ENCODE peak calls at places on chromosomes 13 and 19, in six cellular contexts. One of them, this sample, is unnamed.

GRCh38 chr19:12806242-12807131 is at the start of gene RNASEH2A:
- DNase-seq in MV-4-11: peak; percentile 90
- DNase-seq in AG09309: peak; percentile 49
- DNase-seq in globus pallidus: peak; percentile 85
- DNase-seq in effector memory CD4-positive, alpha-beta T cell: peak; percentile 76
- DNase-seq in NCI-H446 treated with DMSO at 0.1 percent for 48 hours: peak; percentile 89
- DNase-seq in this sample: peak; percentile 90

GRCh38 chr13:44212633-44213387 is 160.8 kb upstream of the SERP2 start:
- DNase-seq in MV-4-11: no peak
- DNase-seq in AG09309: peak; percentile 63
- DNase-seq in globus pallidus: no peak
- DNase-seq in effector memory CD4-positive, alpha-beta T cell: no peak
- DNase-seq in NCI-H446 treated with DMSO at 0.1 percent for 48 hours: no peak
- DNase-seq in this sample: peak; percentile 47

GRCh38 chr19:8311461-8312260 is 3.5 kb upstream of the CD320 start:
- DNase-seq in MV-4-11: no peak
- DNase-seq in AG09309: no peak
- DNase-seq in globus pallidus: no peak
- DNase-seq in effector memory CD4-positive, alpha-beta T cell: no peak
- DNase-seq in NCI-H446 treated with DMSO at 0.1 percent for 48 hours: no peak
- DNase-seq in this sample: peak; percentile 50

GRCh38 chr13:61685683-61686013 is 270.0 kb upstream of the PCDH20 start:
- DNase-seq in MV-4-11: no peak
- DNase-seq in AG09309: no peak
- DNase-seq in globus pallidus: peak; percentile 18
- DNase-seq in effector memory CD4-positive, alpha-beta T cell: no peak
- DNase-seq in NCI-H446 treated with DMSO at 0.1 percent for 48 hours: no peak
- DNase-seq in this sample: no peak

GRCh38 chr13:43787998-43788397 is 1.2 kb upstream of the ENOX1 start:
- DNase-seq in MV-4-11: no peak
- DNase-seq in AG09309: no peak
- DNase-seq in globus pallidus: no peak
- DNase-seq in effector memory CD4-positive, alpha-beta T cell: no peak
- DNase-seq in NCI-H446 treated with DMSO at 0.1 percent for 48 hours: peak; percentile 62
- DNase-seq in this sample: peak; percentile 27

GRCh38 chr13:64417609-64418008 is 2812.5 kb downstream of the PCDH9 start:
- DNase-seq in MV-4-11: no peak
- DNase-seq in AG09309: no peak
- DNase-seq in globus pallidus: no peak
- DNase-seq in effector memory CD4-positive, alpha-beta T cell: no peak
- DNase-seq in NCI-H446 treated with DMSO at 0.1 percent for 48 hours: no peak
- DNase-seq in this sample: no peak

GRCh38 chr13:59391696-59392095 is 772.0 kb downstream of the DIAPH3 start:
- DNase-seq in MV-4-11: peak; percentile 88
- DNase-seq in AG09309: peak; percentile 44
- DNase-seq in globus pallidus: peak; percentile 63
- DNase-seq in effector memory CD4-positive, alpha-beta T cell: peak; percentile 4
- DNase-seq in NCI-H446 treated with DMSO at 0.1 percent for 48 hours: peak; percentile 2
- DNase-seq in this sample: peak; percentile 16

GRCh38 chr13:110575322-110576069 is 14.0 kb upstream of the RAB20 start:
- DNase-seq in MV-4-11: peak; percentile 90
- DNase-seq in AG09309: no peak
- DNase-seq in globus pallidus: no peak
- DNase-seq in effector memory CD4-positive, alpha-beta T cell: no peak
- DNase-seq in NCI-H446 treated with DMSO at 0.1 percent for 48 hours: no peak
- DNase-seq in this sample: no peak

GRCh38 chr13:104779311-104779710 is 1713.1 kb upstream of the SLC10A2 start:
- DNase-seq in MV-4-11: no peak
- DNase-seq in AG09309: no peak
- DNase-seq in globus pallidus: no peak
- DNase-seq in effector memory CD4-positive, alpha-beta T cell: no peak
- DNase-seq in NCI-H446 treated with DMSO at 0.1 percent for 48 hours: peak; percentile 44
- DNase-seq in this sample: no peak

GRCh38 chr19:995051-995827 is 5.0 kb upstream of the GRIN3B start:
- DNase-seq in MV-4-11: no peak
- DNase-seq in AG09309: no peak
- DNase-seq in globus pallidus: no peak
- DNase-seq in effector memory CD4-positive, alpha-beta T cell: no peak
- DNase-seq in NCI-H446 treated with DMSO at 0.1 percent for 48 hours: no peak
- DNase-seq in this sample: no peak

GRCh38 chr13:80048802-80049201 is 292.1 kb downstream of the SPRY2 start:
- DNase-seq in MV-4-11: peak; percentile 98
- DNase-seq in AG09309: peak; percentile 89
- DNase-seq in globus pallidus: peak; percentile 66
- DNase-seq in effector memory CD4-positive, alpha-beta T cell: no peak
- DNase-seq in NCI-H446 treated with DMSO at 0.1 percent for 48 hours: no peak
- DNase-seq in this sample: peak; percentile 77

GRCh38 chr13:40517486-40518311 is 148.7 kb downstream of the FOXO1 start:
- DNase-seq in MV-4-11: no peak
- DNase-seq in AG09309: no peak
- DNase-seq in globus pallidus: no peak
- DNase-seq in effector memory CD4-positive, alpha-beta T cell: no peak
- DNase-seq in NCI-H446 treated with DMSO at 0.1 percent for 48 hours: no peak
- DNase-seq in this sample: no peak

GRCh38 chr13:96091164-96091931 is 1.4 kb downstream of the HS6ST3 start:
- DNase-seq in MV-4-11: no peak
- DNase-seq in AG09309: no peak
- DNase-seq in globus pallidus: peak; percentile 14
- DNase-seq in effector memory CD4-positive, alpha-beta T cell: no peak
- DNase-seq in NCI-H446 treated with DMSO at 0.1 percent for 48 hours: no peak
- DNase-seq in this sample: peak; percentile 33

GRCh38 chr13:42495256-42495655 is 78.7 kb upstream of the TNFSF11 start:
- DNase-seq in MV-4-11: peak; percentile 10
- DNase-seq in AG09309: no peak
- DNase-seq in globus pallidus: no peak
- DNase-seq in effector memory CD4-positive, alpha-beta T cell: no peak
- DNase-seq in NCI-H446 treated with DMSO at 0.1 percent for 48 hours: no peak
- DNase-seq in this sample: no peak

GRCh38 chr13:48542581-48543341 is 9.9 kb upstream of the RCBTB2 start:
- DNase-seq in MV-4-11: peak; percentile 22
- DNase-seq in AG09309: no peak
- DNase-seq in globus pallidus: peak; percentile 37
- DNase-seq in effector memory CD4-positive, alpha-beta T cell: no peak
- DNase-seq in NCI-H446 treated with DMSO at 0.1 percent for 48 hours: peak; percentile 3
- DNase-seq in this sample: peak; percentile 47

GRCh38 chr13:107422421-107422820 is 792.9 kb downstream of the LIG4 start:
- DNase-seq in MV-4-11: peak; percentile 48
- DNase-seq in AG09309: no peak
- DNase-seq in globus pallidus: no peak
- DNase-seq in effector memory CD4-positive, alpha-beta T cell: no peak
- DNase-seq in NCI-H446 treated with DMSO at 0.1 percent for 48 hours: no peak
- DNase-seq in this sample: no peak

GRCh38 chr19:8445488-8446001 is 770 bp downstream of the HNRNPM start:
- DNase-seq in MV-4-11: peak; percentile 26
- DNase-seq in AG09309: no peak
- DNase-seq in globus pallidus: no peak
- DNase-seq in effector memory CD4-positive, alpha-beta T cell: peak; percentile 18
- DNase-seq in NCI-H446 treated with DMSO at 0.1 percent for 48 hours: no peak
- DNase-seq in this sample: peak; percentile 55

GRCh38 chr13:90448466-90449037 is 898.9 kb upstream of the MIR17HG start:
- DNase-seq in MV-4-11: no peak
- DNase-seq in AG09309: no peak
- DNase-seq in globus pallidus: no peak
- DNase-seq in effector memory CD4-positive, alpha-beta T cell: no peak
- DNase-seq in NCI-H446 treated with DMSO at 0.1 percent for 48 hours: no peak
- DNase-seq in this sample: no peak

GRCh38 chr13:94030415-94031119 is 448.9 kb downstream of the DCT start:
- DNase-seq in MV-4-11: no peak
- DNase-seq in AG09309: no peak
- DNase-seq in globus pallidus: no peak
- DNase-seq in effector memory CD4-positive, alpha-beta T cell: no peak
- DNase-seq in NCI-H446 treated with DMSO at 0.1 percent for 48 hours: no peak
- DNase-seq in this sample: no peak

GRCh38 chr13:31807090-31807541 is 67.8 kb downstream of the RXFP2 start:
- DNase-seq in MV-4-11: peak; percentile 83
- DNase-seq in AG09309: no peak
- DNase-seq in globus pallidus: no peak
- DNase-seq in effector memory CD4-positive, alpha-beta T cell: peak; percentile 56
- DNase-seq in NCI-H446 treated with DMSO at 0.1 percent for 48 hours: no peak
- DNase-seq in this sample: no peak

GRCh38 chr13:82615043-82615442 is 1267.2 kb downstream of the SLITRK1 start:
- DNase-seq in MV-4-11: no peak
- DNase-seq in AG09309: no peak
- DNase-seq in globus pallidus: no peak
- DNase-seq in effector memory CD4-positive, alpha-beta T cell: no peak
- DNase-seq in NCI-H446 treated with DMSO at 0.1 percent for 48 hours: no peak
- DNase-seq in this sample: no peak

GRCh38 chr19:46474211-46474610 is 2.8 kb upstream of the PNMA8A start:
- DNase-seq in MV-4-11: no peak
- DNase-seq in AG09309: no peak
- DNase-seq in globus pallidus: no peak
- DNase-seq in effector memory CD4-positive, alpha-beta T cell: no peak
- DNase-seq in NCI-H446 treated with DMSO at 0.1 percent for 48 hours: no peak
- DNase-seq in this sample: no peak

GRCh38 chr13:92265408-92265807 is 867.0 kb downstream of the GPC5 start:
- DNase-seq in MV-4-11: no peak
- DNase-seq in AG09309: no peak
- DNase-seq in globus pallidus: no peak
- DNase-seq in effector memory CD4-positive, alpha-beta T cell: no peak
- DNase-seq in NCI-H446 treated with DMSO at 0.1 percent for 48 hours: no peak
- DNase-seq in this sample: no peak

GRCh38 chr19:1082165-1082927 is 12.8 kb downstream of the POLR2E start:
- DNase-seq in MV-4-11: peak; percentile 53
- DNase-seq in AG09309: no peak
- DNase-seq in globus pallidus: no peak
- DNase-seq in effector memory CD4-positive, alpha-beta T cell: peak; percentile 76
- DNase-seq in NCI-H446 treated with DMSO at 0.1 percent for 48 hours: no peak
- DNase-seq in this sample: no peak

GRCh38 chr13:31261241-31261640 is 61.5 kb downstream of the B3GLCT start:
- DNase-seq in MV-4-11: no peak
- DNase-seq in AG09309: no peak
- DNase-seq in globus pallidus: no peak
- DNase-seq in effector memory CD4-positive, alpha-beta T cell: no peak
- DNase-seq in NCI-H446 treated with DMSO at 0.1 percent for 48 hours: no peak
- DNase-seq in this sample: no peak

GRCh38 chr13:27638521-27638920 is 16.8 kb downstream of the POLR1D start:
- DNase-seq in MV-4-11: no peak
- DNase-seq in AG09309: no peak
- DNase-seq in globus pallidus: peak; percentile 29
- DNase-seq in effector memory CD4-positive, alpha-beta T cell: no peak
- DNase-seq in NCI-H446 treated with DMSO at 0.1 percent for 48 hours: no peak
- DNase-seq in this sample: no peak

GRCh38 chr13:29362849-29363604 is 232.5 kb downstream of the SLC7A1 start:
- DNase-seq in MV-4-11: peak; percentile 49
- DNase-seq in AG09309: no peak
- DNase-seq in globus pallidus: peak; percentile 55
- DNase-seq in effector memory CD4-positive, alpha-beta T cell: peak; percentile 4
- DNase-seq in NCI-H446 treated with DMSO at 0.1 percent for 48 hours: no peak
- DNase-seq in this sample: peak; percentile 22

GRCh38 chr19:46967578-46968018 is 52.0 kb upstream of the NPAS1 start:
- DNase-seq in MV-4-11: peak; percentile 59
- DNase-seq in AG09309: no peak
- DNase-seq in globus pallidus: no peak
- DNase-seq in effector memory CD4-positive, alpha-beta T cell: peak; percentile 41
- DNase-seq in NCI-H446 treated with DMSO at 0.1 percent for 48 hours: no peak
- DNase-seq in this sample: no peak

GRCh38 chr19:12997967-12998940 is 3.0 kb downstream of the NFIX start:
- DNase-seq in MV-4-11: no peak
- DNase-seq in AG09309: no peak
- DNase-seq in globus pallidus: no peak
- DNase-seq in effector memory CD4-positive, alpha-beta T cell: no peak
- DNase-seq in NCI-H446 treated with DMSO at 0.1 percent for 48 hours: no peak
- DNase-seq in this sample: no peak

GRCh38 chr19:54399189-54399588 is 16.1 kb upstream of the TTYH1 start:
- DNase-seq in MV-4-11: no peak
- DNase-seq in AG09309: no peak
- DNase-seq in globus pallidus: no peak
- DNase-seq in effector memory CD4-positive, alpha-beta T cell: no peak
- DNase-seq in NCI-H446 treated with DMSO at 0.1 percent for 48 hours: no peak
- DNase-seq in this sample: no peak

GRCh38 chr19:42207767-42208259 is 9.7 kb downstream of the DEDD2 start:
- DNase-seq in MV-4-11: peak; percentile 85
- DNase-seq in AG09309: no peak
- DNase-seq in globus pallidus: no peak
- DNase-seq in effector memory CD4-positive, alpha-beta T cell: no peak
- DNase-seq in NCI-H446 treated with DMSO at 0.1 percent for 48 hours: no peak
- DNase-seq in this sample: no peak

GRCh38 chr13:94256671-94257070 is 222.8 kb downstream of the DCT start:
- DNase-seq in MV-4-11: no peak
- DNase-seq in AG09309: no peak
- DNase-seq in globus pallidus: no peak
- DNase-seq in effector memory CD4-positive, alpha-beta T cell: no peak
- DNase-seq in NCI-H446 treated with DMSO at 0.1 percent for 48 hours: no peak
- DNase-seq in this sample: no peak

GRCh38 chr13:113821847-113822246 is 42.0 kb downstream of the GAS6 start:
- DNase-seq in MV-4-11: no peak
- DNase-seq in AG09309: no peak
- DNase-seq in globus pallidus: no peak
- DNase-seq in effector memory CD4-positive, alpha-beta T cell: no peak
- DNase-seq in NCI-H446 treated with DMSO at 0.1 percent for 48 hours: no peak
- DNase-seq in this sample: peak; percentile 47

GRCh38 chr13:40665061-40665753 is 1.2 kb downstream of the FOXO1 start:
- DNase-seq in MV-4-11: no peak
- DNase-seq in AG09309: no peak
- DNase-seq in globus pallidus: no peak
- DNase-seq in effector memory CD4-positive, alpha-beta T cell: no peak
- DNase-seq in NCI-H446 treated with DMSO at 0.1 percent for 48 hours: no peak
- DNase-seq in this sample: peak; percentile 59

GRCh38 chr19:55319786-55320185 is 5.4 kb downstream of the TMEM150B start:
- DNase-seq in MV-4-11: no peak
- DNase-seq in AG09309: no peak
- DNase-seq in globus pallidus: peak; percentile 26
- DNase-seq in effector memory CD4-positive, alpha-beta T cell: no peak
- DNase-seq in NCI-H446 treated with DMSO at 0.1 percent for 48 hours: no peak
- DNase-seq in this sample: no peak

GRCh38 chr13:20814224-20814910 is 40.6 kb upstream of the EEF1AKMT1 start:
- DNase-seq in MV-4-11: no peak
- DNase-seq in AG09309: peak; percentile 75
- DNase-seq in globus pallidus: no peak
- DNase-seq in effector memory CD4-positive, alpha-beta T cell: no peak
- DNase-seq in NCI-H446 treated with DMSO at 0.1 percent for 48 hours: peak; percentile 89
- DNase-seq in this sample: peak; percentile 89

GRCh38 chr19:48638831-48639381 is 1.7 kb upstream of the DBP start:
- DNase-seq in MV-4-11: no peak
- DNase-seq in AG09309: no peak
- DNase-seq in globus pallidus: no peak
- DNase-seq in effector memory CD4-positive, alpha-beta T cell: no peak
- DNase-seq in NCI-H446 treated with DMSO at 0.1 percent for 48 hours: no peak
- DNase-seq in this sample: peak; percentile 60